ENCODE peak calls at places on chromosomes 3 and 15, in eight cellular contexts. One of them, this sample, is unnamed.

GRCh38 chr3:188278717-188279324 is 124.9 kb downstream of the LPP start:
- DNase-seq in psoas muscle: no peak
- DNase-seq in colonic mucosa: no peak
- DNase-seq in NCI-H524: no peak
- DNase-seq in activated CD4-positive, alpha-beta T cell treated with anti-CD3 and anti-CD28 coated beads, Interleukin-2, amount 50 U/mL, for 24 hours: no peak
- DNase-seq in T-helper 9 cell: no peak
- DNase-seq in left cardiac atrium: no peak
- DNase-seq in GM10248: no peak
- DNase-seq in this sample: no peak

GRCh38 chr3:50950591-50950990 is 275.9 kb downstream of the DOCK3 start:
- DNase-seq in T-helper 9 cell: no peak
- DNase-seq in NCI-H524: no peak
- DNase-seq in psoas muscle: no peak
- DNase-seq in activated CD4-positive, alpha-beta T cell treated with anti-CD3 and anti-CD28 coated beads, Interleukin-2, amount 50 U/mL, for 24 hours: no peak
- DNase-seq in left cardiac atrium: no peak
- DNase-seq in GM10248: peak; percentile 24
- DNase-seq in colonic mucosa: no peak
- DNase-seq in this sample: no peak

GRCh38 chr3:17027344-17027743 is 142.6 kb downstream of the PLCL2 start:
- DNase-seq in activated CD4-positive, alpha-beta T cell treated with anti-CD3 and anti-CD28 coated beads, Interleukin-2, amount 50 U/mL, for 24 hours: no peak
- DNase-seq in colonic mucosa: no peak
- DNase-seq in GM10248: no peak
- DNase-seq in T-helper 9 cell: no peak
- DNase-seq in psoas muscle: no peak
- DNase-seq in NCI-H524: no peak
- DNase-seq in left cardiac atrium: no peak
- DNase-seq in this sample: no peak

GRCh38 chr15:37824717-37825382 is 109.6 kb upstream of the TMCO5A start:
- DNase-seq in T-helper 9 cell: no peak
- DNase-seq in GM10248: no peak
- DNase-seq in colonic mucosa: no peak
- DNase-seq in left cardiac atrium: peak; percentile 22
- DNase-seq in NCI-H524: no peak
- DNase-seq in activated CD4-positive, alpha-beta T cell treated with anti-CD3 and anti-CD28 coated beads, Interleukin-2, amount 50 U/mL, for 24 hours: no peak
- DNase-seq in psoas muscle: peak; percentile 10
- DNase-seq in this sample: no peak

GRCh38 chr3:161104561-161105551 is at the start of gene B3GALNT1:
- DNase-seq in GM10248: peak; percentile 51
- DNase-seq in NCI-H524: peak; percentile 66
- DNase-seq in activated CD4-positive, alpha-beta T cell treated with anti-CD3 and anti-CD28 coated beads, Interleukin-2, amount 50 U/mL, for 24 hours: peak; percentile 1
- DNase-seq in psoas muscle: peak; percentile 49
- DNase-seq in T-helper 9 cell: no peak
- DNase-seq in left cardiac atrium: peak; percentile 71
- DNase-seq in colonic mucosa: peak; percentile 24
- DNase-seq in this sample: no peak

GRCh38 chr3:52495096-52495495 is at the start of gene STAB1:
- DNase-seq in T-helper 9 cell: no peak
- DNase-seq in psoas muscle: peak; percentile 63
- DNase-seq in colonic mucosa: peak; percentile 25
- DNase-seq in NCI-H524: no peak
- DNase-seq in activated CD4-positive, alpha-beta T cell treated with anti-CD3 and anti-CD28 coated beads, Interleukin-2, amount 50 U/mL, for 24 hours: no peak
- DNase-seq in GM10248: no peak
- DNase-seq in left cardiac atrium: peak; percentile 88
- DNase-seq in this sample: no peak

GRCh38 chr3:8152826-8153418 is 348.7 kb upstream of the LMCD1 start:
- DNase-seq in left cardiac atrium: no peak
- DNase-seq in T-helper 9 cell: no peak
- DNase-seq in colonic mucosa: no peak
- DNase-seq in activated CD4-positive, alpha-beta T cell treated with anti-CD3 and anti-CD28 coated beads, Interleukin-2, amount 50 U/mL, for 24 hours: no peak
- DNase-seq in NCI-H524: no peak
- DNase-seq in GM10248: no peak
- DNase-seq in psoas muscle: no peak
- DNase-seq in this sample: no peak

GRCh38 chr3:29291982-29292363 is 11.1 kb downstream of the RBMS3 start:
- DNase-seq in GM10248: no peak
- DNase-seq in psoas muscle: no peak
- DNase-seq in left cardiac atrium: no peak
- DNase-seq in NCI-H524: no peak
- DNase-seq in activated CD4-positive, alpha-beta T cell treated with anti-CD3 and anti-CD28 coated beads, Interleukin-2, amount 50 U/mL, for 24 hours: no peak
- DNase-seq in T-helper 9 cell: no peak
- DNase-seq in colonic mucosa: no peak
- DNase-seq in this sample: no peak

GRCh38 chr3:171159024-171159821 is 132.7 kb upstream of the SLC2A2 start:
- DNase-seq in GM10248: no peak
- DNase-seq in NCI-H524: no peak
- DNase-seq in psoas muscle: no peak
- DNase-seq in T-helper 9 cell: no peak
- DNase-seq in left cardiac atrium: no peak
- DNase-seq in activated CD4-positive, alpha-beta T cell treated with anti-CD3 and anti-CD28 coated beads, Interleukin-2, amount 50 U/mL, for 24 hours: no peak
- DNase-seq in colonic mucosa: no peak
- DNase-seq in this sample: no peak

GRCh38 chr3:56469141-56469540 is 874 bp upstream of the ERC2 start:
- DNase-seq in left cardiac atrium: no peak
- DNase-seq in colonic mucosa: no peak
- DNase-seq in NCI-H524: no peak
- DNase-seq in activated CD4-positive, alpha-beta T cell treated with anti-CD3 and anti-CD28 coated beads, Interleukin-2, amount 50 U/mL, for 24 hours: no peak
- DNase-seq in T-helper 9 cell: no peak
- DNase-seq in GM10248: no peak
- DNase-seq in psoas muscle: no peak
- DNase-seq in this sample: no peak

GRCh38 chr15:91839867-91840266 is 13.6 kb upstream of the SLCO3A1 start:
- DNase-seq in left cardiac atrium: no peak
- DNase-seq in GM10248: no peak
- DNase-seq in psoas muscle: no peak
- DNase-seq in activated CD4-positive, alpha-beta T cell treated with anti-CD3 and anti-CD28 coated beads, Interleukin-2, amount 50 U/mL, for 24 hours: no peak
- DNase-seq in NCI-H524: no peak
- DNase-seq in colonic mucosa: no peak
- DNase-seq in T-helper 9 cell: no peak
- DNase-seq in this sample: no peak

GRCh38 chr3:43707998-43708397 is 17.3 kb downstream of the ABHD5 start:
- DNase-seq in psoas muscle: no peak
- DNase-seq in left cardiac atrium: no peak
- DNase-seq in colonic mucosa: no peak
- DNase-seq in GM10248: no peak
- DNase-seq in activated CD4-positive, alpha-beta T cell treated with anti-CD3 and anti-CD28 coated beads, Interleukin-2, amount 50 U/mL, for 24 hours: no peak
- DNase-seq in T-helper 9 cell: no peak
- DNase-seq in NCI-H524: no peak
- DNase-seq in this sample: no peak

GRCh38 chr3:128313936-128314335 is 152.8 kb downstream of the DNAJB8 start:
- DNase-seq in T-helper 9 cell: no peak
- DNase-seq in NCI-H524: no peak
- DNase-seq in psoas muscle: no peak
- DNase-seq in colonic mucosa: no peak
- DNase-seq in GM10248: no peak
- DNase-seq in activated CD4-positive, alpha-beta T cell treated with anti-CD3 and anti-CD28 coated beads, Interleukin-2, amount 50 U/mL, for 24 hours: no peak
- DNase-seq in left cardiac atrium: no peak
- DNase-seq in this sample: no peak

GRCh38 chr3:196127308-196128040 is 45.6 kb upstream of the TFRC start:
- DNase-seq in psoas muscle: no peak
- DNase-seq in activated CD4-positive, alpha-beta T cell treated with anti-CD3 and anti-CD28 coated beads, Interleukin-2, amount 50 U/mL, for 24 hours: no peak
- DNase-seq in colonic mucosa: peak; percentile 24
- DNase-seq in GM10248: no peak
- DNase-seq in NCI-H524: no peak
- DNase-seq in T-helper 9 cell: no peak
- DNase-seq in left cardiac atrium: no peak
- DNase-seq in this sample: no peak

GRCh38 chr15:86620636-86621349 is 541.1 kb downstream of the AGBL1 start:
- DNase-seq in colonic mucosa: no peak
- DNase-seq in psoas muscle: no peak
- DNase-seq in activated CD4-positive, alpha-beta T cell treated with anti-CD3 and anti-CD28 coated beads, Interleukin-2, amount 50 U/mL, for 24 hours: no peak
- DNase-seq in NCI-H524: no peak
- DNase-seq in left cardiac atrium: no peak
- DNase-seq in GM10248: no peak
- DNase-seq in T-helper 9 cell: no peak
- DNase-seq in this sample: no peak

GRCh38 chr3:112117826-112118571 is 15.0 kb downstream of the GCSAM start:
- DNase-seq in psoas muscle: no peak
- DNase-seq in activated CD4-positive, alpha-beta T cell treated with anti-CD3 and anti-CD28 coated beads, Interleukin-2, amount 50 U/mL, for 24 hours: no peak
- DNase-seq in NCI-H524: no peak
- DNase-seq in left cardiac atrium: peak; percentile 30
- DNase-seq in T-helper 9 cell: no peak
- DNase-seq in colonic mucosa: no peak
- DNase-seq in GM10248: peak; percentile 31
- DNase-seq in this sample: no peak

GRCh38 chr3:8635625-8636024 is 9.0 kb downstream of the SSUH2 start:
- DNase-seq in GM10248: no peak
- DNase-seq in activated CD4-positive, alpha-beta T cell treated with anti-CD3 and anti-CD28 coated beads, Interleukin-2, amount 50 U/mL, for 24 hours: no peak
- DNase-seq in colonic mucosa: no peak
- DNase-seq in left cardiac atrium: no peak
- DNase-seq in NCI-H524: no peak
- DNase-seq in psoas muscle: no peak
- DNase-seq in T-helper 9 cell: no peak
- DNase-seq in this sample: no peak

GRCh38 chr3:134486577-134487041 is 752 bp downstream of the CEP63 start:
- DNase-seq in T-helper 9 cell: no peak
- DNase-seq in NCI-H524: no peak
- DNase-seq in activated CD4-positive, alpha-beta T cell treated with anti-CD3 and anti-CD28 coated beads, Interleukin-2, amount 50 U/mL, for 24 hours: peak; percentile 11
- DNase-seq in GM10248: no peak
- DNase-seq in psoas muscle: no peak
- DNase-seq in left cardiac atrium: no peak
- DNase-seq in colonic mucosa: no peak
- DNase-seq in this sample: no peak

GRCh38 chr3:185823280-185824044 is 1.4 kb downstream of the IGF2BP2 start:
- DNase-seq in colonic mucosa: peak; percentile 57
- DNase-seq in T-helper 9 cell: no peak
- DNase-seq in left cardiac atrium: peak; percentile 51
- DNase-seq in activated CD4-positive, alpha-beta T cell treated with anti-CD3 and anti-CD28 coated beads, Interleukin-2, amount 50 U/mL, for 24 hours: no peak
- DNase-seq in GM10248: peak; percentile 41
- DNase-seq in psoas muscle: peak; percentile 22
- DNase-seq in NCI-H524: peak; percentile 36
- DNase-seq in this sample: no peak

GRCh38 chr3:16176391-16177030 is 2.0 kb downstream of the GALNT15 start:
- DNase-seq in GM10248: no peak
- DNase-seq in left cardiac atrium: no peak
- DNase-seq in NCI-H524: no peak
- DNase-seq in psoas muscle: no peak
- DNase-seq in T-helper 9 cell: no peak
- DNase-seq in colonic mucosa: no peak
- DNase-seq in activated CD4-positive, alpha-beta T cell treated with anti-CD3 and anti-CD28 coated beads, Interleukin-2, amount 50 U/mL, for 24 hours: no peak
- DNase-seq in this sample: no peak

GRCh38 chr3:8660271-8660731 is 15.7 kb upstream of the SSUH2 start:
- DNase-seq in GM10248: no peak
- DNase-seq in left cardiac atrium: no peak
- DNase-seq in NCI-H524: no peak
- DNase-seq in T-helper 9 cell: no peak
- DNase-seq in psoas muscle: no peak
- DNase-seq in colonic mucosa: no peak
- DNase-seq in activated CD4-positive, alpha-beta T cell treated with anti-CD3 and anti-CD28 coated beads, Interleukin-2, amount 50 U/mL, for 24 hours: no peak
- DNase-seq in this sample: no peak

GRCh38 chr15:39508536-39508935 is 72.3 kb upstream of the THBS1 start:
- DNase-seq in left cardiac atrium: no peak
- DNase-seq in T-helper 9 cell: no peak
- DNase-seq in GM10248: no peak
- DNase-seq in NCI-H524: no peak
- DNase-seq in colonic mucosa: no peak
- DNase-seq in activated CD4-positive, alpha-beta T cell treated with anti-CD3 and anti-CD28 coated beads, Interleukin-2, amount 50 U/mL, for 24 hours: no peak
- DNase-seq in psoas muscle: no peak
- DNase-seq in this sample: no peak

GRCh38 chr3:177777699-177778098 is 580.4 kb upstream of the TBL1XR1 start:
- DNase-seq in activated CD4-positive, alpha-beta T cell treated with anti-CD3 and anti-CD28 coated beads, Interleukin-2, amount 50 U/mL, for 24 hours: peak; percentile 37
- DNase-seq in psoas muscle: peak; percentile 39
- DNase-seq in left cardiac atrium: peak; percentile 46
- DNase-seq in GM10248: peak; percentile 37
- DNase-seq in colonic mucosa: peak; percentile 72
- DNase-seq in NCI-H524: peak; percentile 75
- DNase-seq in T-helper 9 cell: peak; percentile 3
- DNase-seq in this sample: no peak

GRCh38 chr15:70762469-70763119 is 764 bp downstream of the UACA start:
- DNase-seq in left cardiac atrium: peak; percentile 51
- DNase-seq in NCI-H524: peak; percentile 10
- DNase-seq in colonic mucosa: peak; percentile 67
- DNase-seq in activated CD4-positive, alpha-beta T cell treated with anti-CD3 and anti-CD28 coated beads, Interleukin-2, amount 50 U/mL, for 24 hours: no peak
- DNase-seq in GM10248: peak; percentile 30
- DNase-seq in psoas muscle: peak; percentile 50
- DNase-seq in T-helper 9 cell: no peak
- DNase-seq in this sample: no peak

GRCh38 chr3:105876745-105877624 is 8.2 kb upstream of the CBLB start:
- DNase-seq in colonic mucosa: no peak
- DNase-seq in NCI-H524: no peak
- DNase-seq in activated CD4-positive, alpha-beta T cell treated with anti-CD3 and anti-CD28 coated beads, Interleukin-2, amount 50 U/mL, for 24 hours: no peak
- DNase-seq in psoas muscle: no peak
- DNase-seq in left cardiac atrium: no peak
- DNase-seq in T-helper 9 cell: no peak
- DNase-seq in GM10248: peak; percentile 20
- DNase-seq in this sample: no peak

GRCh38 chr3:128917291-128917690 is 37.9 kb downstream of the ACAD9 start:
- DNase-seq in activated CD4-positive, alpha-beta T cell treated with anti-CD3 and anti-CD28 coated beads, Interleukin-2, amount 50 U/mL, for 24 hours: no peak
- DNase-seq in left cardiac atrium: no peak
- DNase-seq in psoas muscle: no peak
- DNase-seq in colonic mucosa: no peak
- DNase-seq in T-helper 9 cell: no peak
- DNase-seq in GM10248: no peak
- DNase-seq in NCI-H524: no peak
- DNase-seq in this sample: no peak

GRCh38 chr3:33798113-33798417 is 365 bp upstream of the PDCD6IP start:
- DNase-seq in colonic mucosa: no peak
- DNase-seq in psoas muscle: no peak
- DNase-seq in activated CD4-positive, alpha-beta T cell treated with anti-CD3 and anti-CD28 coated beads, Interleukin-2, amount 50 U/mL, for 24 hours: no peak
- DNase-seq in GM10248: no peak
- DNase-seq in T-helper 9 cell: no peak
- DNase-seq in NCI-H524: no peak
- DNase-seq in left cardiac atrium: no peak
- DNase-seq in this sample: no peak

GRCh38 chr3:120192159-120192558 is 92.9 kb downstream of the GPR156 start:
- DNase-seq in T-helper 9 cell: no peak
- DNase-seq in GM10248: no peak
- DNase-seq in colonic mucosa: no peak
- DNase-seq in left cardiac atrium: no peak
- DNase-seq in activated CD4-positive, alpha-beta T cell treated with anti-CD3 and anti-CD28 coated beads, Interleukin-2, amount 50 U/mL, for 24 hours: no peak
- DNase-seq in NCI-H524: no peak
- DNase-seq in psoas muscle: no peak
- DNase-seq in this sample: no peak

GRCh38 chr3:197798863-197799262 is 7.8 kb downstream of the LRCH3 start:
- DNase-seq in colonic mucosa: no peak
- DNase-seq in NCI-H524: no peak
- DNase-seq in GM10248: peak; percentile 39
- DNase-seq in activated CD4-positive, alpha-beta T cell treated with anti-CD3 and anti-CD28 coated beads, Interleukin-2, amount 50 U/mL, for 24 hours: no peak
- DNase-seq in left cardiac atrium: no peak
- DNase-seq in T-helper 9 cell: no peak
- DNase-seq in psoas muscle: no peak
- DNase-seq in this sample: no peak

GRCh38 chr3:94032187-94032586 is 3.8 kb upstream of the STX19 start:
- DNase-seq in colonic mucosa: no peak
- DNase-seq in left cardiac atrium: no peak
- DNase-seq in psoas muscle: no peak
- DNase-seq in activated CD4-positive, alpha-beta T cell treated with anti-CD3 and anti-CD28 coated beads, Interleukin-2, amount 50 U/mL, for 24 hours: no peak
- DNase-seq in NCI-H524: no peak
- DNase-seq in T-helper 9 cell: no peak
- DNase-seq in GM10248: no peak
- DNase-seq in this sample: no peak

GRCh38 chr3:130948929-130949328 is 55.0 kb downstream of the ATP2C1 start:
- DNase-seq in activated CD4-positive, alpha-beta T cell treated with anti-CD3 and anti-CD28 coated beads, Interleukin-2, amount 50 U/mL, for 24 hours: no peak
- DNase-seq in T-helper 9 cell: no peak
- DNase-seq in colonic mucosa: no peak
- DNase-seq in NCI-H524: no peak
- DNase-seq in GM10248: no peak
- DNase-seq in left cardiac atrium: no peak
- DNase-seq in psoas muscle: no peak
- DNase-seq in this sample: no peak

GRCh38 chr3:16884748-16885587 is at the start of gene PLCL2:
- DNase-seq in left cardiac atrium: peak; percentile 54
- DNase-seq in activated CD4-positive, alpha-beta T cell treated with anti-CD3 and anti-CD28 coated beads, Interleukin-2, amount 50 U/mL, for 24 hours: peak; percentile 45
- DNase-seq in psoas muscle: peak; percentile 56
- DNase-seq in GM10248: peak; percentile 73
- DNase-seq in colonic mucosa: peak; percentile 63
- DNase-seq in NCI-H524: peak; percentile 64
- DNase-seq in T-helper 9 cell: peak; percentile 63
- DNase-seq in this sample: peak; percentile 65

GRCh38 chr3:103295974-103296570 is 861.3 kb downstream of the ZPLD1 start:
- DNase-seq in NCI-H524: peak; percentile 3
- DNase-seq in left cardiac atrium: no peak
- DNase-seq in T-helper 9 cell: no peak
- DNase-seq in activated CD4-positive, alpha-beta T cell treated with anti-CD3 and anti-CD28 coated beads, Interleukin-2, amount 50 U/mL, for 24 hours: no peak
- DNase-seq in colonic mucosa: no peak
- DNase-seq in psoas muscle: no peak
- DNase-seq in GM10248: no peak
- DNase-seq in this sample: no peak